ENCODE peak calls at places on chromosomes 13 and 19, in eight cellular contexts. F, C, M, R, X, K, O and S are unnamed samples.

GRCh38 chr13:94236876-94237275 is 242.6 kb downstream of the DCT start:
- DNase-seq in M (no peak), O (no peak), F (no peak), C (no peak), K (no peak), X (no peak), R (no peak), S (no peak)

GRCh38 chr19:27746691-27747380 is 1466.1 kb downstream of the UQCRFS1 start:
- DNase-seq in C (peak; percentile 35), O (no peak), X (no peak), F (no peak), R (peak; percentile 50), K (no peak), M (no peak), S (peak; percentile 20)

GRCh38 chr13:84985860-84986259 is 813.4 kb downstream of the SLITRK6 start:
- DNase-seq in C (no peak), F (no peak), O (peak; percentile 41), R (no peak), M (no peak), X (no peak), K (no peak), S (no peak)

GRCh38 chr19:33906578-33907335 is 110.1 kb downstream of the KCTD15 start:
- DNase-seq in O (no peak), M (no peak), X (no peak), K (no peak), C (no peak), R (peak; percentile 45), F (no peak), S (no peak)

GRCh38 chr13:25085125-25085742 is 10.7 kb upstream of the PABPC3 start:
- DNase-seq in K (no peak), X (peak; percentile 54), F (no peak), O (peak; percentile 79), R (peak; percentile 50), M (peak; percentile 10), C (no peak), S (peak; percentile 28)

GRCh38 chr13:22505489-22505888 is 675.3 kb upstream of the SGCG start:
- DNase-seq in F (no peak), M (no peak), R (no peak), C (no peak), O (no peak), K (no peak), X (no peak), S (no peak)

GRCh38 chr19:17103177-17103576 is 27.6 kb downstream of the MYO9B start:
- DNase-seq in K (no peak), F (no peak), R (peak; percentile 25), X (no peak), M (no peak), C (no peak), O (peak; percentile 13), S (no peak)

GRCh38 chr19:13051581-13052165 is 51.0 kb downstream of the LYL1 start:
- DNase-seq in F (peak; percentile 38), M (no peak), R (peak; percentile 67), K (no peak), C (no peak), O (peak; percentile 81), X (peak; percentile 50), S (no peak)

GRCh38 chr13:112893570-112894422 is 75.2 kb upstream of the MCF2L start:
- DNase-seq in X (no peak), O (peak; percentile 73), C (no peak), M (peak; percentile 53), R (peak; percentile 59), K (no peak), F (peak; percentile 17), S (no peak)

GRCh38 chr13:87235621-87236020 is 435.6 kb upstream of the SLITRK5 start:
- DNase-seq in M (no peak), C (no peak), R (no peak), O (no peak), X (no peak), F (no peak), K (no peak), S (peak; percentile 25)

GRCh38 chr19:43622070-43622469 is 2.6 kb upstream of the ZNF428 start:
- DNase-seq in K (no peak), O (no peak), R (no peak), M (no peak), F (no peak), C (no peak), X (no peak), S (no peak)

GRCh38 chr19:7681336-7682174 is 922 bp downstream of the TRAPPC5 start:
- DNase-seq in R (peak; percentile 75), K (peak; percentile 68), F (peak; percentile 68), O (peak; percentile 13), X (peak; percentile 83), M (peak; percentile 31), C (peak; percentile 88), S (peak; percentile 39)

GRCh38 chr13:62092536-62092935 is 676.9 kb upstream of the PCDH20 start:
- DNase-seq in K (no peak), X (no peak), C (no peak), F (no peak), R (no peak), O (no peak), M (no peak), S (no peak)

GRCh38 chr13:37621811-37622361 is 23.3 kb upstream of the POSTN start:
- DNase-seq in F (no peak), O (no peak), C (no peak), K (no peak), X (no peak), R (no peak), M (no peak), S (no peak)

GRCh38 chr19:55082023-55082851 is 6.6 kb downstream of the EPS8L1 start:
- DNase-seq in R (no peak), M (no peak), C (peak; percentile 71), F (peak; percentile 30), X (no peak), K (peak; percentile 42), O (peak; percentile 58), S (no peak)

GRCh38 chr19:49585023-49585422 is 3.9 kb downstream of the PRRG2 start:
- DNase-seq in C (no peak), X (no peak), O (no peak), F (no peak), R (no peak), K (no peak), M (no peak), S (no peak)

GRCh38 chr19:1055886-1056620 is 10.9 kb upstream of the ARHGAP45 start:
- DNase-seq in C (no peak), F (no peak), R (no peak), K (no peak), O (no peak), X (no peak), M (no peak), S (no peak)

GRCh38 chr13:27170221-27170520 is 1.4 kb downstream of the USP12 start:
- DNase-seq in O (no peak), M (no peak), F (no peak), X (no peak), K (no peak), R (no peak), C (no peak), S (peak; percentile 38)

GRCh38 chr19:16928916-16929315 is 40.1 kb downstream of the F2RL3 start:
- DNase-seq in O (no peak), M (no peak), K (no peak), C (no peak), R (no peak), X (no peak), F (no peak), S (no peak)

GRCh38 chr13:98997738-98998641 is 20.1 kb upstream of the DOCK9 start:
- DNase-seq in F (no peak), M (peak; percentile 58), C (no peak), O (no peak), X (no peak), K (no peak), R (no peak), S (peak; percentile 92)

GRCh38 chr19:33302974-33303790 is 848 bp upstream of the CEBPA start:
- DNase-seq in F (no peak), O (peak; percentile 74), C (peak; percentile 69), M (no peak), K (no peak), X (no peak), R (peak; percentile 71), S (peak; percentile 66)

GRCh38 chr13:98690348-98691041 is 62.0 kb downstream of the SLC15A1 start:
- DNase-seq in F (no peak), M (no peak), O (no peak), K (no peak), X (no peak), R (no peak), C (no peak), S (no peak)

GRCh38 chr13:36712290-36712689 is 38.5 kb downstream of the SERTM1 start:
- DNase-seq in C (no peak), K (no peak), R (no peak), O (no peak), F (no peak), X (no peak), M (no peak), S (no peak)

GRCh38 chr13:100870898-100871297 is 196.3 kb upstream of the TMTC4 start:
- DNase-seq in R (no peak), O (no peak), M (no peak), C (no peak), F (no peak), X (no peak), K (no peak), S (no peak)

GRCh38 chr19:14611051-14611450 is 28.2 kb downstream of the CLEC17A start:
- DNase-seq in O (no peak), K (no peak), M (no peak), F (no peak), C (no peak), R (no peak), X (no peak), S (no peak)

GRCh38 chr19:18809149-18809978 is 18.3 kb upstream of the COMP start:
- DNase-seq in M (no peak), R (no peak), X (peak; percentile 81), F (no peak), C (no peak), O (no peak), K (no peak), S (no peak)

GRCh38 chr19:47863514-47863936 is 4.5 kb downstream of the TPRX2 start:
- DNase-seq in O (peak; percentile 98), K (peak; percentile 59), X (peak; percentile 81), C (peak; percentile 99), R (peak; percentile 99), M (no peak), F (peak; percentile 90), S (no peak)

GRCh38 chr13:31207630-31208549 is 8.1 kb downstream of the B3GLCT start:
- DNase-seq in M (no peak), R (no peak), F (no peak), X (no peak), O (no peak), K (no peak), C (no peak), S (no peak)